ENCODE peak calls at places on chromosome 21, in ten cellular contexts. Z is activated gamma-delta T cell treated with Interleukin-2 at 50 U/mL for 16 hours; A is EL; Y is NCI-H1092; B is pancreas; F is left lobe of liver; T is activated CD4-positive, CD25-positive, alpha-beta regulatory T cell; L is AG09319; D is left colon; J is IMR-90. H is an unnamed sample.

GRCh38 chr21:45537111-45537745 is 5.0 kb downstream of the SLC19A1 start:
- DNase-seq in Z (no peak), A (no peak), Y (no peak), B (no peak), F (peak; percentile 43), T (no peak), L (no peak), D (peak; percentile 5), J (no peak), H (no peak)

GRCh38 chr21:32425628-32426027 is 13.1 kb downstream of the EVA1C start:
- DNase-seq in Z (no peak), A (no peak), Y (no peak), B (no peak), F (no peak), T (no peak), L (no peak), D (no peak), J (no peak), H (no peak)

GRCh38 chr21:16912075-16912474 is 600.8 kb upstream of the CXADR start:
- DNase-seq in Z (no peak), A (peak; percentile 18), Y (no peak), B (no peak), F (no peak), T (no peak), L (no peak), D (no peak), J (peak; percentile 22), H (peak; percentile 22)

GRCh38 chr21:46216132-46216747 is 12.3 kb downstream of the LSS start:
- DNase-seq in Z (no peak), A (no peak), Y (no peak), B (no peak), F (peak; percentile 41), T (no peak), L (no peak), D (no peak), J (no peak), H (no peak)

GRCh38 chr21:31310750-31311149 is 33.3 kb downstream of the TIAM1 start:
- DNase-seq in Z (no peak), A (no peak), Y (peak; percentile 37), B (no peak), F (no peak), T (no peak), L (no peak), D (no peak), J (peak; percentile 81), H (no peak)

GRCh38 chr21:45975017-45975595 is 6.5 kb upstream of the COL6A1 start:
- DNase-seq in Z (no peak), A (peak; percentile 21), Y (no peak), B (no peak), F (peak; percentile 43), T (no peak), L (no peak), D (peak; percentile 37), J (peak; percentile 43), H (peak; percentile 64)

GRCh38 chr21:37845535-37845934 is 70.7 kb downstream of the KCNJ6 start:
- DNase-seq in Z (no peak), A (no peak), Y (peak; percentile 43), B (peak; percentile 74), F (peak; percentile 65), T (no peak), L (no peak), D (no peak), J (no peak), H (no peak)

GRCh38 chr21:39863111-39863510 is 4.1 kb upstream of the PCP4 start:
- DNase-seq in Z (no peak), A (no peak), Y (peak; percentile 90), B (no peak), F (no peak), T (no peak), L (no peak), D (peak; percentile 27), J (no peak), H (no peak)

GRCh38 chr21:31948681-31949080 is 75.9 kb downstream of the HUNK start:
- DNase-seq in Z (no peak), A (no peak), Y (no peak), B (no peak), F (no peak), T (no peak), L (no peak), D (no peak), J (no peak), H (no peak)

GRCh38 chr21:45467221-45467779 is 62.3 kb downstream of the COL18A1 start:
- DNase-seq in Z (no peak), A (peak; percentile 68), Y (no peak), B (no peak), F (no peak), T (no peak), L (no peak), D (no peak), J (no peak), H (peak; percentile 70)

GRCh38 chr21:35053356-35054096 is 4.4 kb upstream of the RUNX1 start:
- DNase-seq in Z (no peak), A (no peak), Y (no peak), B (no peak), F (no peak), T (no peak), L (no peak), D (no peak), J (no peak), H (no peak)

GRCh38 chr21:44618504-44618903 is 6.6 kb downstream of the KRTAP10-8 start:
- DNase-seq in Z (no peak), A (peak; percentile 7), Y (no peak), B (no peak), F (peak; percentile 47), T (no peak), L (no peak), D (peak; percentile 35), J (peak; percentile 14), H (no peak)

GRCh38 chr21:43337901-43338655 is 88.9 kb downstream of the SIK1 start:
- DNase-seq in Z (no peak), A (no peak), Y (no peak), B (no peak), F (no peak), T (no peak), L (no peak), D (no peak), J (no peak), H (no peak)

GRCh38 chr21:41141031-41141457 is 26.9 kb upstream of the BACE2 start:
- DNase-seq in Z (no peak), A (peak; percentile 84), Y (no peak), B (no peak), F (no peak), T (no peak), L (no peak), D (no peak), J (peak; percentile 20), H (peak; percentile 84)

GRCh38 chr21:36395353-36396111 is 10.3 kb downstream of the CHAF1B start:
- DNase-seq in Z (no peak), A (no peak), Y (no peak), B (no peak), F (no peak), T (no peak), L (no peak), D (no peak), J (no peak), H (no peak)

GRCh38 chr21:28018741-28019669 is 973.7 kb downstream of the LTN1 start:
- DNase-seq in Z (no peak), A (peak; percentile 47), Y (no peak), B (peak; percentile 5), F (no peak), T (no peak), L (no peak), D (no peak), J (peak; percentile 5), H (peak; percentile 20)

GRCh38 chr21:46207006-46207919 is 21.3 kb downstream of the LSS start:
- DNase-seq in Z (no peak), A (no peak), Y (no peak), B (no peak), F (no peak), T (no peak), L (no peak), D (peak; percentile 1), J (no peak), H (no peak)

GRCh38 chr21:41167348-41168342 is at the start of gene BACE2:
- DNase-seq in Z (no peak), A (peak; percentile 73), Y (peak; percentile 19), B (peak; percentile 81), F (peak; percentile 69), T (no peak), L (peak; percentile 52), D (peak; percentile 85), J (peak; percentile 68), H (peak; percentile 71)

GRCh38 chr21:44926364-44927101 is 5.8 kb upstream of the ITGB2 start:
- DNase-seq in Z (peak; percentile 49), A (no peak), Y (no peak), B (no peak), F (no peak), T (no peak), L (no peak), D (no peak), J (peak; percentile 29), H (no peak)

GRCh38 chr21:31647650-31648049 is 11.8 kb upstream of the SOD1 start:
- DNase-seq in Z (no peak), A (no peak), Y (no peak), B (no peak), F (no peak), T (no peak), L (no peak), D (no peak), J (no peak), H (no peak)